ENCODE peak calls at places on chromosomes 7 and 10, in six cellular contexts. W, G, J, I, Z and N are unnamed samples.
A peak's percentile ranks its signal among the peaks of the same experiment; 100 is the strongest.

GRCh38 chr10:3757250-3757637 is 27.8 kb downstream of the KLF6 start:
- DNase-seq in W (no peak), G (no peak), J (no peak), I (no peak), Z (no peak), N (no peak)

GRCh38 chr10:26488344-26488743 is 50.2 kb downstream of the APBB1IP start:
- DNase-seq in W (no peak), G (no peak), J (no peak), I (peak; percentile 63), Z (no peak), N (no peak)

GRCh38 chr10:87844837-87845623 is 18.3 kb downstream of the KLLN start:
- DNase-seq in W (no peak), G (no peak), J (peak; percentile 19), I (peak; percentile 75), Z (no peak), N (no peak)

GRCh38 chr10:132545659-132546367 is 8.2 kb downstream of the INPP5A start:
- DNase-seq in W (no peak), G (no peak), J (no peak), I (no peak), Z (no peak), N (no peak)

GRCh38 chr10:131979821-131980270 is 1.9 kb downstream of the BNIP3 start:
- DNase-seq in W (no peak), G (no peak), J (peak; percentile 36), I (peak; percentile 29), Z (peak; percentile 56), N (peak; percentile 56)

GRCh38 chr10:84135836-84136235 is 3.5 kb upstream of the GHITM start:
- DNase-seq in W (no peak), G (no peak), J (peak; percentile 54), I (peak; percentile 10), Z (no peak), N (no peak)

GRCh38 chr10:120229641-120230040 is 227.4 kb upstream of the PLPP4 start:
- DNase-seq in W (no peak), G (no peak), J (no peak), I (no peak), Z (no peak), N (no peak)

GRCh38 chr10:123795846-123796590 is 95.6 kb downstream of the CPXM2 start:
- DNase-seq in W (no peak), G (no peak), J (no peak), I (no peak), Z (no peak), N (no peak)

GRCh38 chr10:69172241-69172998 is 7.6 kb upstream of the SUPV3L1 start:
- DNase-seq in W (no peak), G (no peak), J (no peak), I (no peak), Z (no peak), N (no peak)

GRCh38 chr7:36283711-36284130 is 105.9 kb upstream of the ANLN start:
- DNase-seq in W (no peak), G (no peak), J (no peak), I (no peak), Z (no peak), N (no peak)

GRCh38 chr10:103772096-103772845 is 83.1 kb downstream of the SH3PXD2A start:
- DNase-seq in W (peak; percentile 96), G (peak; percentile 62), J (peak; percentile 90), I (peak; percentile 56), Z (peak; percentile 90), N (peak; percentile 90)

GRCh38 chr10:31508882-31509281 is 189.9 kb downstream of the ZEB1 start:
- DNase-seq in W (no peak), G (no peak), J (no peak), I (no peak), Z (no peak), N (no peak)

GRCh38 chr10:80509108-80509402 is 28.6 kb upstream of the SH2D4B start:
- DNase-seq in W (no peak), G (no peak), J (no peak), I (no peak), Z (no peak), N (no peak)

GRCh38 chr10:73768881-73769280 is 13.0 kb upstream of the CHCHD1 start:
- DNase-seq in W (peak; percentile 54), G (no peak), J (no peak), I (no peak), Z (no peak), N (no peak)

GRCh38 chr7:101231644-101232043 is 6.0 kb downstream of the CLDN15 start:
- DNase-seq in W (no peak), G (no peak), J (peak; percentile 58), I (no peak), Z (peak; percentile 61), N (no peak)

GRCh38 chr10:120599202-120599724 is 142.2 kb downstream of the PLPP4 start:
- DNase-seq in W (no peak), G (no peak), J (no peak), I (no peak), Z (no peak), N (no peak)

GRCh38 chr10:115871855-115872254 is 401.2 kb downstream of the GFRA1 start:
- DNase-seq in W (no peak), G (no peak), J (no peak), I (no peak), Z (peak; percentile 43), N (no peak)

GRCh38 chr10:71302451-71302850 is 16.6 kb upstream of the SLC29A3 start:
- DNase-seq in W (no peak), G (no peak), J (no peak), I (no peak), Z (no peak), N (no peak)

GRCh38 chr10:127600479-127600878 is 51.4 kb downstream of the NPS start:
- DNase-seq in W (peak; percentile 78), G (no peak), J (no peak), I (peak; percentile 17), Z (no peak), N (peak; percentile 78)

GRCh38 chr10:6036861-6037321 is 25.3 kb downstream of the IL2RA start:
- DNase-seq in W (no peak), G (no peak), J (no peak), I (no peak), Z (no peak), N (no peak)

GRCh38 chr10:90087197-90088007 is 386.0 kb downstream of the KIF20B start:
- DNase-seq in W (no peak), G (peak; percentile 98), J (no peak), I (peak; percentile 87), Z (no peak), N (no peak)

GRCh38 chr10:106836923-106837322 is 327.6 kb downstream of the SORCS1 start:
- DNase-seq in W (no peak), G (no peak), J (no peak), I (no peak), Z (no peak), N (no peak)

GRCh38 chr7:461453-462172 is 58.0 kb downstream of the PDGFA start:
- DNase-seq in W (no peak), G (no peak), J (no peak), I (no peak), Z (no peak), N (no peak)

GRCh38 chr10:132292972-132293415 is 14.8 kb downstream of the STK32C start:
- DNase-seq in W (no peak), G (no peak), J (no peak), I (no peak), Z (peak; percentile 92), N (no peak)

GRCh38 chr10:120841522-120842189 is 9.5 kb upstream of the WDR11 start:
- DNase-seq in W (no peak), G (no peak), J (peak; percentile 28), I (peak; percentile 92), Z (no peak), N (no peak)

GRCh38 chr10:70433581-70434280 is 7.8 kb downstream of the NODAL start:
- DNase-seq in W (no peak), G (no peak), J (no peak), I (no peak), Z (no peak), N (no peak)

GRCh38 chr10:7345717-7346116 is 65.1 kb downstream of the SFMBT2 start:
- DNase-seq in W (no peak), G (no peak), J (no peak), I (no peak), Z (no peak), N (no peak)

GRCh38 chr7:17598846-17599245 is 300.4 kb downstream of the AHR start:
- DNase-seq in W (no peak), G (no peak), J (no peak), I (peak; percentile 78), Z (no peak), N (no peak)

GRCh38 chr7:55569269-55569663 is 3.0 kb downstream of the VOPP1 start:
- DNase-seq in W (no peak), G (no peak), J (no peak), I (no peak), Z (peak; percentile 32), N (no peak)
- TF ChIP-seq CTCF in W (no peak), G (no peak), J (no peak), I (no peak), Z (no peak), N (no peak)

GRCh38 chr7:157963526-157963925 is 624.1 kb downstream of the PTPRN2 start:
- DNase-seq in W (no peak), G (no peak), J (no peak), I (no peak), Z (no peak), N (no peak)
- H3K27me3 ChIP-seq in W (no peaks in the 10 kb centered on the region), G (no peaks in the 10 kb centered on the region), J (peaks cover 27% of the 10 kb centered on the region), I (peaks cover 31% of the 10 kb centered on the region), Z (no peaks in the 10 kb centered on the region), N (peaks cover 22% of the 10 kb centered on the region)

DNA sequence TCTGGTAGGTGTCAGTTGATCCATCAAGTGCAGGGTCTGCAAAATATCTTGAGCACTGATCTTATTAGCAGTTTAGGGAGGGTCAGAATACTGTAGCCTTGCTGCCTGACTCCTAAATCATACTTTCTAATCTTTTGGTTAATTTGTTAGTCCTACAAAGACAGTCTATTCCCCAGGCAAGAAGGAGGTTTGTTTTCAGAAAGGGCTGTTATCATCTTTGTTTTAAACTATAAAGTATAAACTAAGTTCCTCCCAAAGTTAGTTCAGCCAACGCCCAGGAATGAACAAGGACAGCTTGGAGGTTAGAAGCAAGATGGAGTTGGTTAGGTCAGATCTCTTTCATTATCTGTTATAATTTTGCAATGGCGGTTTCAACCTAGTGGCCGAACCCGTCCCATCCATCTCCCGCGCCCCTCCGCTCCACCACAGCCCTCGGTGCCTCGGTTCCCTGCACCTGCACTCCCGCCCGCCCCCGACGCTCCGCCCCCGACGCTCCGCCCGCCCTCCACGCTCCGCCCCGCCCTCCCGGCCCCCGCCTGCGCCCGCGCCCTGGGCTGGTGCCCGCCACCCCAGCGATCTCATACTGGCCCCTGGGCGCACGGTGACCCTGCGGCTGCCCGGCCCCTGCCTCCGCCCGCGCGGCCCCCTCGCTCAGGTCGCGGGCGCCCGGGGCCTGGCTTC is at the start of gene ADCK2:
- DNase-seq in W (peak; percentile 84), G (no peak), J (peak; percentile 77), I (peak; percentile 35), Z (peak; percentile 99), N (peak; percentile 67)
- TF ChIP-seq EZH2phosphoT487 in W (no peak), G (no peak), J (no peak), I (no peak), Z (no peak), N (no peak)

DNA sequence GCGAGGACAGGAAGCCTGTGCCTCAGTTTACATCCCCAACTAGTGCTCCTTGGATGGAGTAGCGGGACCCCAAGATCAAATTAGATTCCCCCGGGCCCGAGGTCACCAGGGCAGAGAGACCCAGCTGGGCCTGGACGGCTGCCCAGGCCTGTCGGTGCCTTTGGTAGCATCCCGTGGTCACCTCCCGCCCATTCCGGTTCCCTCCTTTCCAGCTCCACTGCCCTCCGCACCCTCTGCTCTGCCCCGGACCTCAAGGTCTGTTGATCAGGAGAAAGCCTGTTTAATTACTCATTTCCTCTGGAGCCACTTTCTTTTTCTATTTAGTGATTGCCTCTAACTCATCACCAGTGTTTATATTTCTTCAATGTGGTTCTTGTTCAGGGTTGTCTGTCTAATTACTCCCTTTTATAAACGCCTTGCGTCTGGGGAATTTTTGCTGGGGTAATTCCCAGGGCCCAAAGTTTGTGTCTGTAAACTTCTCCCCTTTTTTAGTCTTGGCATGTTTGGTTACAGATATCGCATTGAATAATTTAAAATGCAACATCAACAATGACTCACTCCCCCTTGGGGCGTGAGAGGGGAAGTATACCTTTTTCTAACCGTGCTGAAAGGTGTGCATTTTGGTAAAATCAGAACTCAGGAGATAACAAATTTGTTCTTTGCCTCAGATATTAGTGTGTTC is 1.9 kb downstream of the FOXK1 start:
- DNase-seq in W (no peak), G (no peak), J (peak; percentile 58), I (peak; percentile 68), Z (peak; percentile 73), N (no peak)
- TF ChIP-seq CTCF in W (peak; percentile 24), G (no peak), J (no peak), I (no peak), Z (peak; percentile 37), N (no peak)